ENCODE peak calls at places on chromosomes 13 and 19, in seven cellular contexts. W is HCT116, T is upper lobe of right lung, V is BJ, E is IMR-90, X is HFFc6, A is Peyer's patch. F is an unnamed sample.

GRCh38 chr19:7923295-7924191 is 2.4 kb downstream of the CTXN1 start:
- DNase-seq in E (no peak), W (no peak), A (no peak), T (no peak), X (no peak), V (no peak), F (no peak)

GRCh38 chr19:49553451-49554271 is 25.9 kb downstream of the RCN3 start:
- DNase-seq in A (peak; percentile 84), E (peak; percentile 69), X (peak; percentile 71), T (no peak), W (no peak), V (no peak), F (no peak)

GRCh38 chr13:112873851-112874750 is 94.9 kb upstream of the MCF2L start:
- DNase-seq in W (peak; percentile 48), T (peak; percentile 85), E (peak; percentile 50), X (peak; percentile 54), V (no peak), A (peak; percentile 91), F (peak; percentile 90)

GRCh38 chr19:11204943-11205349 is 7.6 kb upstream of the KANK2 start:
- DNase-seq in T (no peak), X (no peak), E (no peak), A (no peak), V (no peak), W (no peak), F (no peak)

GRCh38 chr13:97219226-97219625 is 2.9 kb upstream of the MBNL2 start:
- DNase-seq in W (no peak), E (no peak), T (no peak), X (no peak), A (no peak), V (no peak), F (no peak)

GRCh38 chr19:53994811-53995210 is 3.4 kb downstream of the CACNG6 start:
- DNase-seq in W (no peak), A (no peak), X (no peak), V (no peak), E (peak; percentile 32), T (no peak), F (no peak)

GRCh38 chr19:5595129-5595528 is 27.4 kb upstream of the TINCR start:
- DNase-seq in A (no peak), X (no peak), W (no peak), E (no peak), V (no peak), T (no peak), F (no peak)

GRCh38 chr13:94123543-94123942 is 355.9 kb downstream of the DCT start:
- DNase-seq in V (no peak), E (no peak), T (no peak), W (no peak), A (no peak), X (no peak), F (no peak)

DNA sequence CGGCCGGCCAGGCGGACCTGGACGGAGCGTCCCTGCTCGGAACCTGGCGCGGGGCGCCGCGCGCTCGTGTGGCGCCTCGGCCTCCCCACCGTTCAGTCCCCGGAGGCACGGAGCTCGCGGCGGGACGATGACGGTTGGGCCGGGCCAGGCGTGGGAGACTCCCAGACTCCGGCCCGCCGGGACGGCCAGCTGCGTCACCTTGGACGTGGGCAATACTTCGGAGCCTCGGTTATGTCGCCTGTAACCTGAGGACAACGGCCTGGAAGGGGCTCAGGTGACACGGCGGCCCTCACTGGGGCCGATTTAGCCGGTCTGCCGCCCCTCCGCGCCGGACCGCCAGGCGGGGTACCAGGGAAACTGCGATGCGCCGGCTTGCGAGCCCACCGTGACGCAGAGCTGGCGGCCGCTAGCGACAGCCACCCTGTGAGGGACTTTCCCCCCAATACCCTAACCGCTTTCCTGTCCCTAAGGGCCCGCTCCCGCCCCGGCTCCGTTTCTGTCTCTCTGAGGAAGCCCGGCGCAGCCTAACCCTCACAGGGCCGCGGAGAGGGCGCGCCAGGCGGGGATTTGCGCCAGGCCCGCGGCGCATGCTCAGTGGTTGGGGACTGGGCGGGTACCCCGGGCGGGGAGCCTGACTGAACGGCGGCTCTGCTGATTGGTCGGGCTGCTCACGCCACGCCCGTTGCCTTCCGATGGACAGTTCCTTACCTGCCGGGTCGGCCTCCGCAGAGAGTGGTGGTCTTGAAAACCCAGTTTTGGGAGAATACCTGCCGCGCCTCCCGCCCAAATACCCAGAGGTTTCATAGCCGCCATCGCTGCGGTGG is 109.5 kb upstream of the DOCK9 start:
- DNase-seq in T (peak; percentile 96), E (peak; percentile 59), V (peak; percentile 25), A (peak; percentile 96), W (peak; percentile 71), X (peak; percentile 73), F (peak; percentile 91)
- TF ChIP-seq CTCF in T (peak; percentile 40), E (peak; percentile 4), V (peak; percentile 46), A (peak; percentile 29), W (no peak), X (peak; percentile 49), F (peak; percentile 25)

GRCh38 chr13:100536643-100537180 is 51.9 kb downstream of the GGACT start:
- DNase-seq in A (peak; percentile 28), W (no peak), E (no peak), T (no peak), V (no peak), X (no peak), F (no peak)
- TF ChIP-seq CTCF in A (no peak), W (no peak), E (no peak), T (no peak), V (no peak), X (no peak), F (no peak)

DNA sequence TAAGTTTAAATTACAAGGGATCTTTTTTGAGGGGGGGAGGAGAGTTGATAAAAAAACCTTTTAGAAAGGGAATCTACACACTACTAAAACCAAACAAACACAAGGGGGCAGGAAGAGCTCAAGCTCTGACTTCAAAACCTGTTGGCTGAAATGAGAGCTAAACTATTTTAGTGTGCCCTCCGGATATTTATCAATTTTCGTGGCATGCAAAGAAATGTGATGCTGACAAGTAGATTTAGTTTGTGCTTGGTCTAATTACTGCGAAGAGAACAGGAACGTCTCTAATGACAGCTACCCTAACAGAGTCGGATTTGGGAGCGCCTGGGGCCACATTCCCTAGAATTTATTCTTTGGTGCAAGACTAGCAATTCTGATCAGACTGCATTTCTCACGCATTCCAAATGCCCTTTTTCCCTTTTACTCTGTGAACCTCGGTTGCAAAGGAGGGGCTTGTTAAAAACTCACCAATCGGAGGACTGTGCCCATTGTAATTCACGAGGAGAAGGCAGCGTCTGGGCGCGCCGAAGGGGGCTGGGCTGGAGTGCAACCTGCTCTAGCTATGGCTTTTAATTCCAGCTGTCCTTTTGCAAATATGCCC is 804 bp upstream of the FREM2 start:
- DNase-seq in W (no peak), T (no peak), A (no peak), X (peak; percentile 6), V (no peak), E (no peak), F (peak; percentile 60)
- TF ChIP-seq CTCF in W (no peak), T (peak; percentile 30), A (no peak), X (peak; percentile 33), V (no peak), E (no peak), F (peak; percentile 28)

GRCh38 chr19:45467115-45467455 is 711 bp upstream of the FOSB start:
- DNase-seq in T (no peak), X (no peak), V (no peak), W (no peak), E (no peak), A (no peak), F (no peak)

GRCh38 chr19:45468159-45468651 is 409 bp downstream of the FOSB start:
- DNase-seq in W (no peak), X (no peak), T (peak; percentile 68), V (no peak), E (no peak), A (peak; percentile 69), F (peak; percentile 49)

GRCh38 chr19:45468803-45469131 is 971 bp downstream of the FOSB start:
- DNase-seq in T (no peak), V (no peak), X (no peak), W (no peak), E (no peak), A (no peak), F (no peak)

GRCh38 chr19:45469132-45469834 is 1.5 kb downstream of the FOSB start:
- DNase-seq in W (peak; percentile 76), T (peak; percentile 97), V (no peak), X (peak; percentile 86), A (peak; percentile 97), E (peak; percentile 92), F (peak; percentile 92)

DNA sequence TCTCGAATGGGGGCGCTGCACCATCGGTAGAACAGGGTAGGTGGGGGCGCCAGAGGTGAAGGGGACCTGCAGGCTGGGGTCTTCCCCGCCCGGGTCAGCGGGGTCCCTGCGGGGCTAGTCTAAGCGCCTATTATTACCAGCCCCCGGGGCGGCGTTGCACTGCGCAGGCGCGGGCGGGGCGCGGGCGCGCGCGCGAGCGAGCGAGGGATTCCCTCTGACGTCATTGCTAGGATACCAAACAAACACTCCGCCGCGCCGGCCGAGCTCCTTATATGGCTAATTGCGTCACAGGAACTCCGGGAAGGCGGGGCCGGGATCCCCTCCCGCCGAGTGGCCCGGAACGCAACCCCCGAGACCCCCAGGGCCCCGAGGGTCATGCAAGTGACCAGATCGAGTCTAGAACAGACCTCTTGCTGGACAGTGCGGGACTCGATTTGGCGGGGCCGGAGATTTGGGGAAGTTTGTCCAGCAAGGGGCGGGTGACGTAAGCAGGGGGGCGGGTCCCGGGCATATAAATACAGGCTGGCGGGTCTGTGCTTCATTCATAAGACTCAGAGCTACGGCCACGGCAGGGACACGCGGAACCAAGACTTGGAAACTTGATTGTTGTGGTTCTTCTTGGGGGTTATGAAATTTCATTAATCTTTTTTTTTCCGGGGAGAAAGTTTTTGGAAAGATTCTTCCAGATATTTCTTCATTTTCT is at the start of gene FOSB:
- DNase-seq in V (no peak), E (peak; percentile 92), T (peak; percentile 96), W (peak; percentile 91), X (peak; percentile 94), A (peak; percentile 98), F (peak; percentile 95)
- TF ChIP-seq CTCF in V (no peak), E (no peak), T (no peak), W (no peak), X (peak; percentile 67), A (no peak), F (no peak)

DNA sequence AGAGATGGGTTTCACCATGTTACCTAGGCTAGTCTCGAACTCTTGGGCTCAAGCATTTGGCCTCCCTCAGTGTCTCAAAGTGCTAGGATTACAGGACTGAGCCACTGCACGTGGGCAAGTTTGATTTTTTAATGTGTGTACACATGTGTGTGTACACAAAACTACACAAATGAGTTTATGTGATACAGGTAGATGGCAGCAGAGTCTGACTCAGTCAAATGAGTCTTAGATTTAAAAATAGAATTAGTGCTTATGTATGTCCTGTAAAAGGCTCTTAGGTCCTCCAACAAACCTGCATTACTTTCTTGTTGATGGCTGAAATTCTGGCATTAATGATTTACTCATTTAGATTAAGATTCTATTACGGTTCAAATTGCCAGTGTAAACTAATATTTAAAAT is 293.7 kb downstream of the PCDH17 start:
- DNase-seq in T (no peak), W (no peak), A (no peak), E (no peak), V (no peak), X (no peak), F (no peak)
- TF ChIP-seq CTCF in T (no peak), W (no peak), A (no peak), E (no peak), V (no peak), X (no peak), F (no peak)

F was measured in nephron progenitor cell.